ENCODE peak calls at places on chromosomes 13 and 19, in seven cellular contexts. H, L, O, N, F, U and X are unnamed samples.

GRCh38 chr19:46818812-46819211 is 30.4 kb upstream of the SLC1A5 start:
- DNase-seq in O (no peak), N (no peak), L (peak; percentile 37), F (no peak), H (peak; percentile 19), U (no peak), X (no peak)

GRCh38 chr19:11710313-11710712 is 28.4 kb downstream of the ZNF823 start:
- DNase-seq in H (no peak), O (no peak), U (no peak), L (no peak), F (no peak), N (no peak), X (no peak)

GRCh38 chr13:106772202-106772601 is 204.3 kb upstream of the ARGLU1 start:
- DNase-seq in U (no peak), H (no peak), F (no peak), N (no peak), O (no peak), L (no peak), X (no peak)

GRCh38 chr13:30725331-30726085 is 9.8 kb upstream of the ALOX5AP start:
- DNase-seq in F (no peak), N (no peak), H (no peak), L (no peak), O (no peak), U (no peak), X (no peak)

GRCh38 chr19:29667941-29668340 is 2.7 kb downstream of the PLEKHF1 start:
- DNase-seq in H (no peak), O (peak; percentile 61), F (no peak), U (no peak), L (no peak), N (no peak), X (no peak)

GRCh38 chr19:47790398-47790814 is 11.9 kb downstream of the SELENOW start:
- DNase-seq in H (peak; percentile 34), U (peak; percentile 97), N (peak; percentile 96), L (peak; percentile 86), F (peak; percentile 83), O (peak; percentile 92), X (peak; percentile 35)

GRCh38 chr19:10292789-10293636 is 3.3 kb downstream of the ICAM5 start:
- DNase-seq in F (no peak), L (no peak), U (no peak), H (no peak), N (peak; percentile 29), O (no peak), X (no peak)

GRCh38 chr19:18520848-18521691 is 800 bp downstream of the ELL start:
- DNase-seq in L (no peak), N (peak; percentile 54), O (no peak), F (peak; percentile 53), H (peak; percentile 78), U (no peak), X (no peak)

GRCh38 chr13:41696163-41697003 is 239.0 kb downstream of the RGCC start:
- DNase-seq in U (no peak), N (no peak), O (no peak), F (no peak), L (peak; percentile 14), H (no peak), X (no peak)

GRCh38 chr13:96238861-96239260 is 149.0 kb downstream of the HS6ST3 start:
- DNase-seq in H (no peak), L (no peak), O (no peak), F (no peak), U (no peak), N (no peak), X (no peak)

GRCh38 chr13:99199541-99200432 is 867 bp upstream of the UBAC2 start:
- DNase-seq in N (no peak), U (no peak), H (no peak), F (no peak), L (peak; percentile 17), O (no peak), X (no peak)

GRCh38 chr13:51585696-51586095 is 1.4 kb downstream of the WDFY2 start:
- DNase-seq in F (no peak), L (peak; percentile 21), U (no peak), H (no peak), N (no peak), O (no peak), X (no peak)

GRCh38 chr19:32367063-32367462 is 21.7 kb downstream of the ZNF507 start:
- DNase-seq in N (no peak), H (no peak), F (no peak), U (no peak), L (no peak), O (no peak), X (no peak)

GRCh38 chr13:99392806-99393135 is 85.6 kb upstream of the GPR183 start:
- DNase-seq in O (no peak), U (no peak), F (no peak), H (no peak), L (no peak), N (no peak), X (no peak)

GRCh38 chr13:29924482-29924884 is 74.1 kb upstream of the UBL3 start:
- DNase-seq in F (no peak), H (no peak), L (no peak), N (no peak), O (no peak), U (no peak), X (no peak)

GRCh38 chr13:64488731-64489130 is 2741.4 kb downstream of the PCDH9 start:
- DNase-seq in L (no peak), F (no peak), H (no peak), U (no peak), O (no peak), N (no peak), X (no peak)